ENCODE peak calls at places on chromosomes 1 and 21, in nine cellular contexts. N, A, G, S, Y, O, H, W and X are unnamed samples. For H3K36me3, the result is how much of the 10 kb centered on the place peaks cover.

GRCh38 chr1:34398916-34399275 is 222.2 kb downstream of the C1orf94 start:
- DNase-seq in N (no peak), A (no peak), G (no peak), S (no peak), Y (peak), O (no peak), H (no peak), W (no peak), X (no peak)

GRCh38 chr1:205319081-205320018 is 2.2 kb downstream of the NUAK2 start:
- DNase-seq in N (no peak), A (peak), G (no peak), S (peak), Y (no peak), O (no peak), H (no peak), W (peak), X (peak)

GRCh38 chr1:65793359-65793732 is 651 bp downstream of the PDE4B start:
- DNase-seq in N (no peak), A (no peak), G (no peak), S (no peak), Y (peak), O (no peak), H (no peak), W (no peak), X (no peak)

GRCh38 chr1:44453798-44454349 is 48.8 kb downstream of the RNF220 start:
- DNase-seq in N (no peak), A (no peak), G (no peak), S (no peak), Y (no peak), O (no peak), H (no peak), W (no peak), X (no peak)

GRCh38 chr1:228286505-228287417 is 78.9 kb downstream of the OBSCN start:
- DNase-seq in N (peak), A (no peak), G (no peak), S (no peak), Y (no peak), O (peak), H (no peak), W (peak), X (no peak)

GRCh38 chr1:1087351-1088035 is 13.4 kb upstream of the RNF223 start:
- DNase-seq in N (no peak), A (no peak), G (no peak), S (no peak), Y (no peak), O (no peak), H (no peak), W (no peak), X (no peak)

GRCh38 chr1:41366428-41367101 is 5.3 kb downstream of the FOXO6 start:
- DNase-seq in N (no peak), A (no peak), G (no peak), S (no peak), Y (no peak), O (no peak), H (peak), W (no peak), X (no peak)

GRCh38 chr1:185861630-185862029 is 127.4 kb downstream of the HMCN1 start:
- DNase-seq in N (no peak), A (no peak), G (no peak), S (no peak), Y (no peak), O (no peak), H (no peak), W (no peak), X (no peak)

GRCh38 chr1:160086162-160086892 is 5.0 kb downstream of the KCNJ9 start:
- DNase-seq in N (no peak), A (no peak), G (no peak), S (no peak), Y (no peak), O (no peak), H (no peak), W (no peak), X (no peak)

GRCh38 chr1:151823175-151823574 is 8.4 kb downstream of the RORC start:
- DNase-seq in N (no peak), A (no peak), G (no peak), S (no peak), Y (no peak), O (no peak), H (no peak), W (no peak), X (no peak)

GRCh38 chr1:63327417-63328139 is 5.2 kb downstream of the FOXD3 start:
- DNase-seq in N (no peak), A (peak), G (no peak), S (peak), Y (peak), O (no peak), H (no peak), W (no peak), X (no peak)

GRCh38 chr1:223129229-223129851 is 13.7 kb downstream of the TLR5 start:
- DNase-seq in N (no peak), A (no peak), G (no peak), S (peak), Y (peak), O (peak), H (peak), W (peak), X (peak)

GRCh38 chr21:44880762-44881585 is 7.5 kb upstream of the PTTG1IP start:
- DNase-seq in N (no peak), A (peak), G (no peak), S (peak), Y (no peak), O (no peak), H (no peak), W (no peak), X (no peak)

GRCh38 chr1:46816930-46817329 is 18.1 kb downstream of the CYP4B1 start:
- DNase-seq in N (no peak), A (no peak), G (no peak), S (no peak), Y (no peak), O (no peak), H (no peak), W (no peak), X (no peak)

GRCh38 chr1:46819335-46819734 is 20.5 kb downstream of the CYP4B1 start:
- DNase-seq in N (no peak), A (no peak), G (no peak), S (no peak), Y (no peak), O (no peak), H (no peak), W (no peak), X (no peak)

GRCh38 chr1:46817814-46818213 is 19.0 kb downstream of the CYP4B1 start:
- DNase-seq in N (no peak), A (no peak), G (no peak), S (no peak), Y (no peak), O (no peak), H (no peak), W (no peak), X (no peak)

GRCh38 chr1:46820076-46820475 is 21.2 kb downstream of the CYP4B1 start:
- DNase-seq in N (no peak), A (no peak), G (no peak), S (no peak), Y (no peak), O (no peak), H (no peak), W (no peak), X (no peak)

DNA sequence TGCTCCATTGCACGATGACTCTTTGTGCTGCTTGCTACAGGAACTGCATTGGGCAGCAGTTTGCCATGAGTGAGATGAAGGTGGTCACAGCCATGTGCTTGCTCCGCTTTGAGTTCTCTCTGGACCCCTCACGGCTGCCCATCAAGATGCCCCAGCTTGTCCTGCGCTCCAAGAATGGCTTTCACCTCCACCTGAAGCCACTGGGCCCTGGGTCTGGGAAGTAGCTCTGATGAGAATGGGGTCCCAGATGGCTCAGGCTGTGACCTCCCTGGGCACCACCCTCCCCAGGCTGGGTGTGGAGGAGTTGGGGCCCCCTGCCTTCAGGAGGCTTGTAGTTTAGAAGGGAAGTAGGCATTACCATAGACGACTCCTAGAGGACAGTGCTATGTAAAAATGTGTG is 19.7 kb downstream of the CYP4B1 start:
- DNase-seq in N (no peak), A (no peak), G (no peak), S (no peak), Y (no peak), O (no peak), H (no peak), W (no peak), X (no peak)
- H3K4me3 ChIP-seq in N (no peak), A (no peak), G (no peak), S (no peak), Y (no peak), O (no peak), H (no peak), W (no peak), X (no peak)

GRCh38 chr1:7983086-7983778 is 21.7 kb downstream of the PARK7 start:
- DNase-seq in N (no peak), A (no peak), G (no peak), S (no peak), Y (no peak), O (no peak), H (no peak), W (no peak), X (no peak)

GRCh38 chr1:7988576-7988975 is 27.1 kb downstream of the PARK7 start:
- DNase-seq in N (no peak), A (no peak), G (no peak), S (no peak), Y (peak), O (no peak), H (no peak), W (no peak), X (no peak)

GRCh38 chr1:7985851-7986612 is 24.5 kb downstream of the PARK7 start:
- DNase-seq in N (no peak), A (no peak), G (no peak), S (no peak), Y (no peak), O (no peak), H (no peak), W (no peak), X (no peak)

GRCh38 chr1:7987528-7987927 is 26.0 kb downstream of the PARK7 start:
- DNase-seq in N (no peak), A (no peak), G (no peak), S (no peak), Y (no peak), O (no peak), H (no peak), W (no peak), X (no peak)

DNA sequence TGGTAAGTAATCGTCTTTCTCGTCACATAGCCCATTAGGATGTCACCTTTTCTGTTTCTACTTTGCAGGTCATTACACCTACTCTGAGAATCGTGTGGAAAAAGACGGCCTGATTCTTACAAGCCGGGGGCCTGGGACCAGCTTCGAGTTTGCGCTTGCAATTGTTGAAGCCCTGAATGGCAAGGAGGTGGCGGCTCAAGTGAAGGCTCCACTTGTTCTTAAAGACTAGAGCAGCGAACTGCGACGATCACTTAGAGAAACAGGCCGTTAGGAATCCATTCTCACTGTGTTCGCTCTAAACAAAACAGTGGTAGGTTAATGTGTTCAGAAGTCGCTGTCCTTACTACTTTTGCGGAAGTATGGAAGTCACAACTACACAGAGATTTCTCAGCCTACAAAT is 23.3 kb downstream of the PARK7 start:
- DNase-seq in N (no peak), A (no peak), G (no peak), S (no peak), Y (no peak), O (no peak), H (no peak), W (no peak), X (no peak)
- H3K36me3 ChIP-seq in N (under half), A (half or more), G (under half), S (half or more), Y (under half), O (half or more), H (half or more), W (under half), X (under half)

GRCh38 chr21:33421713-33422393 is 18.6 kb downstream of the IFNGR2 start:
- DNase-seq in N (no peak), A (no peak), G (no peak), S (no peak), Y (no peak), O (no peak), H (no peak), W (no peak), X (no peak)

GRCh38 chr21:33414926-33415325 is 11.7 kb downstream of the IFNGR2 start:
- DNase-seq in N (no peak), A (no peak), G (no peak), S (no peak), Y (no peak), O (no peak), H (no peak), W (no peak), X (no peak)

GRCh38 chr21:33424214-33424613 is 21.0 kb downstream of the IFNGR2 start:
- DNase-seq in N (no peak), A (no peak), G (no peak), S (no peak), Y (no peak), O (no peak), H (no peak), W (no peak), X (no peak)

GRCh38 chr21:33418686-33419085 is 15.5 kb downstream of the IFNGR2 start:
- DNase-seq in N (no peak), A (no peak), G (no peak), S (peak), Y (no peak), O (peak), H (no peak), W (peak), X (peak)

DNA sequence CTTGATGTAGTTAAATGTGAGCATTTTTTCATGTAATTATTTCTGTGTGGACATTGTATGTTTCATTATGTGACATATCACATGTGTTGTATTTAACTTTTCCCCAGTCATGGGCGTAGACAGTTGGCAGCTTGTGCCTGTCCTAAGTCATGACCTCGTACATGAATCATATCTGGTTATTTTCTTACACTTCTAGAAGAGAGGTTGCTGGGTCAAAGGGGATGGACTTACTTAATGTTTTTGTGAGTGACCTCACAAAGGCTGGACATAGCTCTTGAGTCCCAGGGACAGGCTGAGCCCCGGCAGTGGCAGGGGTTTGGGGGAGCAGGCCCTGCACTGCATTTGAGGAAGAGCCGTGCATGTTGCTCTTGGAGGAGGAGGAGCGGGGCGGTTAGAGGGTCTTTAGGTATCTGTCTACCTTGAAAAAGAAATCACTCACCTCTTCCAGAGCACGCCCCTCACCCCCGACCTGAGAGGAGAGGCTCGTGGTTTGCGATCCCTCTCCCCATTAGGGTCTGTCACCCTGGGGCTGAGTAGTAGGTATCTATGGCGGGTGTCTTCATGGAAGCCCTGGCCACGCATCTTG is 16.4 kb downstream of the IFNGR2 start:
- DNase-seq in N (no peak), A (no peak), G (no peak), S (peak), Y (no peak), O (no peak), H (no peak), W (peak), X (no peak)
- H3K4me3 ChIP-seq in N (no peak), A (no peak), G (no peak), S (no peak), Y (no peak), O (no peak), H (no peak), W (no peak), X (no peak)

GRCh38 chr1:179094826-179095225 is 13.0 kb downstream of the TOR3A start:
- DNase-seq in N (no peak), A (no peak), G (no peak), S (no peak), Y (no peak), O (no peak), H (no peak), W (no peak), X (no peak)

GRCh38 chr1:179099891-179100290 is 18.0 kb downstream of the TOR3A start:
- DNase-seq in N (no peak), A (no peak), G (no peak), S (no peak), Y (no peak), O (no peak), H (no peak), W (no peak), X (no peak)

GRCh38 chr1:179095377-179095776 is 13.5 kb downstream of the TOR3A start:
- DNase-seq in N (no peak), A (no peak), G (no peak), S (no peak), Y (no peak), O (no peak), H (no peak), W (no peak), X (no peak)

GRCh38 chr1:179092896-179093461 is 11.1 kb downstream of the TOR3A start:
- DNase-seq in N (no peak), A (no peak), G (no peak), S (no peak), Y (no peak), O (no peak), H (no peak), W (no peak), X (no peak)

DNA sequence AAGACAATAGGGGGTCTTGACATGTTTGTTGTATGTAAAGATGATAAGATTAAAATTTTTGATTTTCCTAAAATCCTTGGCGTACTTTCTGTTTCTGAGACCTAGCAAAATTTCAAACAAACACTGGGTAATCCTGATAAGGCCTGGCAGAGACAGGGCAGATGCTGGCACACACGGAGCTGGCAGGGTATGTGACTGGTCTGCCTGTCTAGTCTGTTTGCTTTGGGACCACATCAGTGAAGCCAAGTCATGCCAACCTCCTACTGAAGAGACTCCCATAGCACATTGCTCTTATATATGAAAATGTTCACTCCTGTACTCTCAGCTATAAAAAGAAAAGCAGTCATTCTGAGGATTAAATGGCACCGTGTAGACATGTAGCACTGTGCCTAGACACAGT is 14.1 kb downstream of the TOR3A start:
- DNase-seq in N (no peak), A (no peak), G (no peak), S (no peak), Y (no peak), O (no peak), H (no peak), W (no peak), X (no peak)
- H3K36me3 ChIP-seq in N (under half), A (half or more), G (under half), S (half or more), Y (under half), O (half or more), H (half or more), W (under half), X (under half)

DNA sequence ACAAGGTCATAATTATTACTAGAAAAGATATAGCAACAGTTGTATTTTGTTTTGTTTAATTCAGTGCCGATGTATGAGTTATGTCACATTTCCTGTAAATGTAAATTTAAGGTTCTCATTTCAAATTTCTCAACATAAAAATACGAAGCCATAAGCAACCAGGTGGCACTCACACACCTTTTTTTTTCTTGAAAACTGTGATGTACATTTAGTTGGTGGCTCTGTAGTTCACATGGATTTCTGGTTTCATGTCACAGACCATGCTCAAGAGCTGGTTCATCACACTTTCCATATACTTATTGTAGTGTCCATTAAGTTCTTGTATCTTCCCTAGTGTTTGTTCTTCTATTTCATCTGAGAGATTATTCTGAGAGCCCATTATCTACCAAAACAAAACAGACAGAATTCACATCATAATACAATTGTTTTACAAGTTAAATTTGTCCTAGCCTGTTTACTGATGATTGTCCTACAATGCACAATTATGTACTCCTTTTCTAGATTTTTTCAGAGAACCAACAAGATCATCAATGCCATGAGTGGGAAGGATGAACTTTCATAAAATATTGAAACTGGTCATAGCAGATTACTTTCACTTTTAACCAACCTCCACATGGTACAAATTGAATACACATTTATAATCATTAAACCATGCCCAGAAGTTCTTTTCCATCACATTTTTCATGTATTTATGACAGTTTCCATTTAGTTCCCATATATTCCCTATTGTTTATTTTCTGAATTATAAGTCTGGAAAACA is 17.1 kb downstream of the ATP6V1G3 start:
- DNase-seq in N (no peak), A (peak), G (no peak), S (no peak), Y (no peak), O (no peak), H (no peak), W (no peak), X (no peak)
- H3K4me3 ChIP-seq in N (no peak), A (no peak), G (peak), S (no peak), Y (no peak), O (no peak), H (peak), W (no peak), X (no peak)

GRCh38 chr1:169132512-169133227 is 26.2 kb downstream of the ATP1B1 start:
- DNase-seq in N (no peak), A (no peak), G (no peak), S (no peak), Y (no peak), O (no peak), H (no peak), W (no peak), X (no peak)

GRCh38 chr1:169128565-169128964 is 22.1 kb downstream of the ATP1B1 start:
- DNase-seq in N (no peak), A (no peak), G (no peak), S (no peak), Y (no peak), O (no peak), H (no peak), W (no peak), X (no peak)

GRCh38 chr1:169133228-169133576 is 26.7 kb downstream of the ATP1B1 start:
- DNase-seq in N (no peak), A (no peak), G (no peak), S (no peak), Y (no peak), O (no peak), H (no peak), W (no peak), X (no peak)

GRCh38 chr1:169129109-169129789 is 22.8 kb downstream of the ATP1B1 start:
- DNase-seq in N (no peak), A (no peak), G (no peak), S (no peak), Y (no peak), O (no peak), H (no peak), W (no peak), X (no peak)

GRCh38 chr1:169130683-169131082 is 24.2 kb downstream of the ATP1B1 start:
- DNase-seq in N (no peak), A (no peak), G (no peak), S (no peak), Y (no peak), O (no peak), H (no peak), W (no peak), X (no peak)
- H3K36me3 ChIP-seq in N (under half), A (half or more), G (under half), S (under half), Y (under half), O (under half), H (under half), W (under half), X (under half)

DNA sequence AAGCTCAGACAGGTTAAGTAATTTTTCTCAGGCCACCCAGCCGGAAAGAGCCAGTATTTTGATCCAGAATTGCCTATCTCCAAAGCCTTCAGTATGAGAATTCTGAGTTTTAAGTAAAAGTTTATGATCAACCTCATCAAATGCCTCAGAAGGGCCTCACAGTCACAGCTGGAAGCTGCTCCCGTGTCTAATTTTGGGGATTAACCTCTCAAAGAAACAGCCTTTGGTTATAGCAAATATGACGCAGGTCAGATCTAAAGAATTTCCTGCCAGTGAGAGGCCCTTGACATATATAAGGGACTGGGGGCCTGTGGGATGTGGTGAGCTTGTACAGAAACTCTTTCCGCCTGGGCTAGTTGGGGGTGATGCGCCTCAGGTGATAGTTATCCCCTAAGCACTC is 2.3 kb downstream of the EXTL1 start:
- DNase-seq in N (no peak), A (no peak), G (no peak), S (no peak), Y (no peak), O (no peak), H (no peak), W (no peak), X (no peak)
- H3K4me3 ChIP-seq in N (no peak), A (no peak), G (no peak), S (no peak), Y (no peak), O (peak), H (no peak), W (no peak), X (no peak)